ENCODE peak calls at places on chromosome 6, in ten cellular contexts. V is suprapubic skin; N is activated CD8-positive, alpha-beta memory T cell treated with anti-CD3 and anti-CD28 coated beads, Interleukin-2, amount 50 U/mL, for 4 hours; P is uterus; Y is HAP-1; E is RWPE1; M is psoas muscle; G is SK-N-SH; R is activated CD4-positive, alpha-beta memory T cell treated with anti-CD3 and anti-CD28 coated beads, Interleukin-2, amount 10 ng/mL, durations not matched to agents 7 days and 5 days; T is cardiac muscle cell. F is an unnamed sample.

GRCh38 chr6:179340-179950 is 112.8 kb upstream of the DUSP22 start:
- DNase-seq in E (no peak), R (no peak), T (no peak), G (no peak), M (no peak), V (no peak), P (no peak), N (no peak), Y (no peak), F (no peak)

GRCh38 chr6:44169886-44170570 is 11.4 kb downstream of the CAPN11 start:
- DNase-seq in R (no peak), E (no peak), G (no peak), N (no peak), P (no peak), T (no peak), Y (no peak), V (no peak), M (no peak), F (no peak)

GRCh38 chr6:33785766-33786165 is 3.2 kb downstream of the LEMD2 start:
- DNase-seq in R (no peak), N (no peak), P (no peak), V (no peak), E (no peak), M (no peak), G (no peak), Y (peak), T (no peak), F (peak)

GRCh38 chr6:152223622-152224021 is 413.5 kb downstream of the SYNE1 start:
- DNase-seq in E (no peak), Y (no peak), T (no peak), G (no peak), M (no peak), N (no peak), R (no peak), P (no peak), V (no peak), F (no peak)

GRCh38 chr6:154039231-154039842 is at the start of gene OPRM1:
- DNase-seq in E (peak), N (no peak), G (peak), M (peak), R (peak), Y (peak), P (no peak), V (no peak), T (peak), F (no peak)

GRCh38 chr6:1336246-1336843 is 24.4 kb downstream of the FOXQ1 start:
- DNase-seq in E (peak), T (no peak), R (no peak), V (no peak), M (no peak), Y (no peak), G (no peak), P (no peak), N (no peak), F (no peak)

GRCh38 chr6:119524410-119524809 is 174.8 kb upstream of the MAN1A1 start:
- DNase-seq in M (no peak), V (no peak), N (no peak), Y (no peak), E (no peak), P (no peak), G (no peak), R (no peak), T (no peak), F (no peak)

GRCh38 chr6:16343593-16343992 is 105.2 kb downstream of the GMPR start:
- DNase-seq in Y (no peak), N (no peak), G (no peak), R (no peak), P (no peak), V (no peak), T (no peak), E (no peak), M (no peak), F (no peak)

GRCh38 chr6:13287104-13287503 is 41.2 kb downstream of the TBC1D7 start:
- DNase-seq in E (no peak), M (no peak), G (no peak), Y (no peak), N (no peak), P (no peak), T (no peak), V (no peak), R (no peak), F (no peak)

GRCh38 chr6:137148291-137149076 is 25.0 kb downstream of the IL22RA2 start:
- DNase-seq in N (no peak), V (no peak), R (no peak), M (no peak), P (no peak), Y (no peak), T (no peak), E (peak), G (no peak), F (peak)

GRCh38 chr6:166515072-166515810 is 71.2 kb downstream of the RAMACL start:
- DNase-seq in P (peak), V (no peak), Y (no peak), G (no peak), R (no peak), T (no peak), M (peak), N (peak), E (peak), F (peak)

GRCh38 chr6:158938811-158939254 is 61.2 kb downstream of the RSPH3 start:
- DNase-seq in T (no peak), G (no peak), Y (no peak), M (peak), R (peak), P (no peak), N (no peak), V (no peak), E (no peak), F (peak)

GRCh38 chr6:157107915-157108651 is 215.2 kb downstream of the TMEM242 start:
- DNase-seq in T (no peak), N (no peak), E (peak), P (no peak), M (no peak), R (no peak), V (no peak), Y (peak), G (peak), F (peak)

GRCh38 chr6:166743925-166744653 is 117.0 kb upstream of the RPS6KA2 start:
- DNase-seq in Y (no peak), G (no peak), V (no peak), P (no peak), T (peak), E (no peak), M (no peak), N (no peak), R (no peak), F (no peak)

GRCh38 chr6:152680151-152680550 is 17.5 kb upstream of the MYCT1 start:
- DNase-seq in P (no peak), V (no peak), M (no peak), T (no peak), G (no peak), Y (no peak), R (no peak), N (no peak), E (no peak), F (no peak)

GRCh38 chr6:139531148-139531547 is 156.7 kb upstream of the CITED2 start:
- DNase-seq in E (no peak), V (no peak), R (peak), T (no peak), M (no peak), N (peak), G (no peak), P (no peak), Y (no peak), F (no peak)

GRCh38 chr6:154938245-154938583 is 56.9 kb upstream of the TIAM2 start:
- DNase-seq in Y (no peak), N (no peak), V (no peak), R (no peak), G (no peak), M (no peak), P (no peak), T (no peak), E (no peak), F (no peak)

GRCh38 chr6:30061766-30062458 is 847 bp downstream of the POLR1H start:
- DNase-seq in Y (peak), P (peak), N (no peak), V (peak), T (no peak), E (no peak), G (peak), M (no peak), R (peak), F (no peak)